ENCODE peak calls at places on chromosomes 7 and 10, in ten cellular contexts. One of them, this sample, is unnamed.

GRCh38 chr7:114784177-114784576 is 137.7 kb upstream of the MDFIC start:
- DNase-seq in thoracic aorta: no peak
- DNase-seq in AG09309: no peak
- DNase-seq in NCI-H748 treated with DMSO at 0.1 percent for 48 hours: no peak
- DNase-seq in bronchial epithelial cell: no peak
- DNase-seq in brain microvascular endothelial cell: no peak
- DNase-seq in GM12892: no peak
- DNase-seq in fibroblast of pulmonary artery: no peak
- DNase-seq in SW480: no peak
- DNase-seq in psoas muscle: no peak
- DNase-seq in this sample: no peak

GRCh38 chr7:45174966-45175765 is 17.6 kb downstream of the RAMP3 start:
- DNase-seq in thoracic aorta: no peak
- DNase-seq in AG09309: no peak
- DNase-seq in NCI-H748 treated with DMSO at 0.1 percent for 48 hours: no peak
- DNase-seq in bronchial epithelial cell: no peak
- DNase-seq in brain microvascular endothelial cell: no peak
- DNase-seq in GM12892: no peak
- DNase-seq in fibroblast of pulmonary artery: no peak
- DNase-seq in SW480: no peak
- DNase-seq in psoas muscle: peak; percentile 31
- DNase-seq in this sample: no peak

GRCh38 chr10:118459642-118460193 is 117.6 kb upstream of the FAM204A start:
- DNase-seq in thoracic aorta: no peak
- DNase-seq in AG09309: peak; percentile 3
- DNase-seq in NCI-H748 treated with DMSO at 0.1 percent for 48 hours: peak; percentile 36
- DNase-seq in bronchial epithelial cell: peak; percentile 65
- DNase-seq in brain microvascular endothelial cell: peak; percentile 67
- DNase-seq in GM12892: peak; percentile 2
- DNase-seq in fibroblast of pulmonary artery: peak; percentile 66
- DNase-seq in SW480: peak; percentile 80
- DNase-seq in psoas muscle: peak; percentile 55
- DNase-seq in this sample: peak; percentile 20

GRCh38 chr10:17817316-17817715 is 8.2 kb downstream of the MRC1 start:
- DNase-seq in thoracic aorta: no peak
- DNase-seq in AG09309: no peak
- DNase-seq in NCI-H748 treated with DMSO at 0.1 percent for 48 hours: no peak
- DNase-seq in bronchial epithelial cell: no peak
- DNase-seq in brain microvascular endothelial cell: no peak
- DNase-seq in GM12892: no peak
- DNase-seq in fibroblast of pulmonary artery: no peak
- DNase-seq in SW480: no peak
- DNase-seq in psoas muscle: no peak
- DNase-seq in this sample: no peak

GRCh38 chr7:155785536-155785935 is 26.7 kb downstream of the SHH start:
- DNase-seq in thoracic aorta: no peak
- DNase-seq in AG09309: no peak
- DNase-seq in NCI-H748 treated with DMSO at 0.1 percent for 48 hours: no peak
- DNase-seq in bronchial epithelial cell: no peak
- DNase-seq in brain microvascular endothelial cell: peak; percentile 54
- DNase-seq in GM12892: no peak
- DNase-seq in fibroblast of pulmonary artery: no peak
- DNase-seq in SW480: no peak
- DNase-seq in psoas muscle: no peak
- DNase-seq in this sample: no peak

GRCh38 chr7:27170936-27171635 is 3.0 kb downstream of the HOXA10 start:
- DNase-seq in thoracic aorta: no peak
- DNase-seq in AG09309: no peak
- DNase-seq in NCI-H748 treated with DMSO at 0.1 percent for 48 hours: no peak
- DNase-seq in bronchial epithelial cell: no peak
- DNase-seq in brain microvascular endothelial cell: no peak
- DNase-seq in GM12892: no peak
- DNase-seq in fibroblast of pulmonary artery: no peak
- DNase-seq in SW480: peak; percentile 58
- DNase-seq in psoas muscle: peak; percentile 75
- DNase-seq in this sample: no peak

GRCh38 chr10:97937928-97938327 is 88.3 kb downstream of the GOLGA7B start:
- DNase-seq in thoracic aorta: no peak
- DNase-seq in AG09309: no peak
- DNase-seq in NCI-H748 treated with DMSO at 0.1 percent for 48 hours: no peak
- DNase-seq in bronchial epithelial cell: no peak
- DNase-seq in brain microvascular endothelial cell: no peak
- DNase-seq in GM12892: no peak
- DNase-seq in fibroblast of pulmonary artery: no peak
- DNase-seq in SW480: no peak
- DNase-seq in psoas muscle: no peak
- DNase-seq in this sample: no peak

GRCh38 chr10:127577376-127577775 is 28.3 kb downstream of the NPS start:
- DNase-seq in thoracic aorta: no peak
- DNase-seq in AG09309: no peak
- DNase-seq in NCI-H748 treated with DMSO at 0.1 percent for 48 hours: peak; percentile 11
- DNase-seq in bronchial epithelial cell: peak; percentile 21
- DNase-seq in brain microvascular endothelial cell: no peak
- DNase-seq in GM12892: no peak
- DNase-seq in fibroblast of pulmonary artery: peak; percentile 14
- DNase-seq in SW480: peak; percentile 29
- DNase-seq in psoas muscle: no peak
- DNase-seq in this sample: no peak

GRCh38 chr7:156005202-156005821 is 193.0 kb upstream of the SHH start:
- DNase-seq in thoracic aorta: no peak
- DNase-seq in AG09309: no peak
- DNase-seq in NCI-H748 treated with DMSO at 0.1 percent for 48 hours: no peak
- DNase-seq in bronchial epithelial cell: no peak
- DNase-seq in brain microvascular endothelial cell: no peak
- DNase-seq in GM12892: no peak
- DNase-seq in fibroblast of pulmonary artery: no peak
- DNase-seq in SW480: no peak
- DNase-seq in psoas muscle: no peak
- DNase-seq in this sample: no peak

GRCh38 chr7:128814496-128814895 is 15.7 kb upstream of the FLNC start:
- DNase-seq in thoracic aorta: no peak
- DNase-seq in AG09309: no peak
- DNase-seq in NCI-H748 treated with DMSO at 0.1 percent for 48 hours: no peak
- DNase-seq in bronchial epithelial cell: no peak
- DNase-seq in brain microvascular endothelial cell: no peak
- DNase-seq in GM12892: no peak
- DNase-seq in fibroblast of pulmonary artery: no peak
- DNase-seq in SW480: no peak
- DNase-seq in psoas muscle: no peak
- DNase-seq in this sample: no peak

GRCh38 chr7:476736-477360 is 42.8 kb downstream of the PDGFA start:
- DNase-seq in thoracic aorta: no peak
- DNase-seq in AG09309: no peak
- DNase-seq in NCI-H748 treated with DMSO at 0.1 percent for 48 hours: no peak
- DNase-seq in bronchial epithelial cell: no peak
- DNase-seq in brain microvascular endothelial cell: no peak
- DNase-seq in GM12892: no peak
- DNase-seq in fibroblast of pulmonary artery: no peak
- DNase-seq in SW480: no peak
- DNase-seq in psoas muscle: peak; percentile 22
- DNase-seq in this sample: no peak

GRCh38 chr7:150311711-150312110 is 11.4 kb upstream of the LRRC61 start:
- DNase-seq in thoracic aorta: no peak
- DNase-seq in AG09309: no peak
- DNase-seq in NCI-H748 treated with DMSO at 0.1 percent for 48 hours: no peak
- DNase-seq in bronchial epithelial cell: no peak
- DNase-seq in brain microvascular endothelial cell: no peak
- DNase-seq in GM12892: no peak
- DNase-seq in fibroblast of pulmonary artery: no peak
- DNase-seq in SW480: no peak
- DNase-seq in psoas muscle: no peak
- DNase-seq in this sample: no peak

GRCh38 chr7:151351027-151351426 is 9.4 kb downstream of the NUB1 start:
- DNase-seq in thoracic aorta: no peak
- DNase-seq in AG09309: no peak
- DNase-seq in NCI-H748 treated with DMSO at 0.1 percent for 48 hours: no peak
- DNase-seq in bronchial epithelial cell: no peak
- DNase-seq in brain microvascular endothelial cell: no peak
- DNase-seq in GM12892: no peak
- DNase-seq in fibroblast of pulmonary artery: no peak
- DNase-seq in SW480: no peak
- DNase-seq in psoas muscle: no peak
- DNase-seq in this sample: no peak

GRCh38 chr7:83964318-83964717 is 230.3 kb downstream of the SEMA3A start:
- DNase-seq in thoracic aorta: no peak
- DNase-seq in AG09309: no peak
- DNase-seq in NCI-H748 treated with DMSO at 0.1 percent for 48 hours: no peak
- DNase-seq in bronchial epithelial cell: no peak
- DNase-seq in brain microvascular endothelial cell: no peak
- DNase-seq in GM12892: no peak
- DNase-seq in fibroblast of pulmonary artery: no peak
- DNase-seq in SW480: no peak
- DNase-seq in psoas muscle: no peak
- DNase-seq in this sample: no peak

GRCh38 chr7:30979027-30979426 is 15.3 kb downstream of the GHRHR start:
- DNase-seq in thoracic aorta: no peak
- DNase-seq in AG09309: no peak
- DNase-seq in NCI-H748 treated with DMSO at 0.1 percent for 48 hours: no peak
- DNase-seq in bronchial epithelial cell: no peak
- DNase-seq in brain microvascular endothelial cell: no peak
- DNase-seq in GM12892: no peak
- DNase-seq in fibroblast of pulmonary artery: no peak
- DNase-seq in SW480: no peak
- DNase-seq in psoas muscle: no peak
- DNase-seq in this sample: no peak

GRCh38 chr10:116796910-116797513 is 52.3 kb upstream of the ENO4 start:
- DNase-seq in thoracic aorta: no peak
- DNase-seq in AG09309: peak; percentile 20
- DNase-seq in NCI-H748 treated with DMSO at 0.1 percent for 48 hours: peak; percentile 28
- DNase-seq in bronchial epithelial cell: peak; percentile 48
- DNase-seq in brain microvascular endothelial cell: peak; percentile 52
- DNase-seq in GM12892: peak; percentile 58
- DNase-seq in fibroblast of pulmonary artery: peak; percentile 76
- DNase-seq in SW480: peak; percentile 70
- DNase-seq in psoas muscle: peak; percentile 76
- DNase-seq in this sample: peak; percentile 60

GRCh38 chr7:136914016-136914415 is 45.6 kb downstream of the CHRM2 start:
- DNase-seq in thoracic aorta: no peak
- DNase-seq in AG09309: no peak
- DNase-seq in NCI-H748 treated with DMSO at 0.1 percent for 48 hours: no peak
- DNase-seq in bronchial epithelial cell: peak; percentile 1
- DNase-seq in brain microvascular endothelial cell: no peak
- DNase-seq in GM12892: no peak
- DNase-seq in fibroblast of pulmonary artery: no peak
- DNase-seq in SW480: no peak
- DNase-seq in psoas muscle: no peak
- DNase-seq in this sample: no peak

GRCh38 chr10:95475827-95476481 is 85.2 kb downstream of the SORBS1 start:
- DNase-seq in thoracic aorta: no peak
- DNase-seq in AG09309: no peak
- DNase-seq in NCI-H748 treated with DMSO at 0.1 percent for 48 hours: no peak
- DNase-seq in bronchial epithelial cell: no peak
- DNase-seq in brain microvascular endothelial cell: no peak
- DNase-seq in GM12892: no peak
- DNase-seq in fibroblast of pulmonary artery: no peak
- DNase-seq in SW480: peak; percentile 30
- DNase-seq in psoas muscle: peak; percentile 73
- DNase-seq in this sample: no peak

GRCh38 chr7:33432825-33433224 is 303.5 kb downstream of the BBS9 start:
- DNase-seq in thoracic aorta: no peak
- DNase-seq in AG09309: no peak
- DNase-seq in NCI-H748 treated with DMSO at 0.1 percent for 48 hours: no peak
- DNase-seq in bronchial epithelial cell: peak; percentile 80
- DNase-seq in brain microvascular endothelial cell: no peak
- DNase-seq in GM12892: no peak
- DNase-seq in fibroblast of pulmonary artery: no peak
- DNase-seq in SW480: no peak
- DNase-seq in psoas muscle: no peak
- DNase-seq in this sample: no peak

GRCh38 chr7:91883676-91884362 is 3.3 kb upstream of the MTERF1 start:
- DNase-seq in thoracic aorta: no peak
- DNase-seq in AG09309: no peak
- DNase-seq in NCI-H748 treated with DMSO at 0.1 percent for 48 hours: no peak
- DNase-seq in bronchial epithelial cell: no peak
- DNase-seq in brain microvascular endothelial cell: no peak
- DNase-seq in GM12892: no peak
- DNase-seq in fibroblast of pulmonary artery: no peak
- DNase-seq in SW480: no peak
- DNase-seq in psoas muscle: no peak
- DNase-seq in this sample: no peak

GRCh38 chr7:20152511-20152910 is 64.7 kb downstream of the MACC1 start:
- DNase-seq in thoracic aorta: no peak
- DNase-seq in AG09309: no peak
- DNase-seq in NCI-H748 treated with DMSO at 0.1 percent for 48 hours: no peak
- DNase-seq in bronchial epithelial cell: peak; percentile 77
- DNase-seq in brain microvascular endothelial cell: no peak
- DNase-seq in GM12892: no peak
- DNase-seq in fibroblast of pulmonary artery: no peak
- DNase-seq in SW480: no peak
- DNase-seq in psoas muscle: no peak
- DNase-seq in this sample: no peak

GRCh38 chr7:44150466-44150832 is 9.3 kb upstream of the MYL7 start:
- DNase-seq in thoracic aorta: no peak
- DNase-seq in AG09309: no peak
- DNase-seq in NCI-H748 treated with DMSO at 0.1 percent for 48 hours: no peak
- DNase-seq in bronchial epithelial cell: no peak
- DNase-seq in brain microvascular endothelial cell: no peak
- DNase-seq in GM12892: no peak
- DNase-seq in fibroblast of pulmonary artery: no peak
- DNase-seq in SW480: no peak
- DNase-seq in psoas muscle: no peak
- DNase-seq in this sample: no peak

GRCh38 chr7:158702944-158703343 is 1.7 kb downstream of the NCAPG2 start:
- DNase-seq in thoracic aorta: no peak
- DNase-seq in AG09309: no peak
- DNase-seq in NCI-H748 treated with DMSO at 0.1 percent for 48 hours: no peak
- DNase-seq in bronchial epithelial cell: no peak
- DNase-seq in brain microvascular endothelial cell: no peak
- DNase-seq in GM12892: no peak
- DNase-seq in fibroblast of pulmonary artery: no peak
- DNase-seq in SW480: no peak
- DNase-seq in psoas muscle: no peak
- DNase-seq in this sample: no peak

GRCh38 chr7:1004018-1004880 is 21.3 kb downstream of the CYP2W1 start:
- DNase-seq in thoracic aorta: no peak
- DNase-seq in AG09309: no peak
- DNase-seq in NCI-H748 treated with DMSO at 0.1 percent for 48 hours: no peak
- DNase-seq in bronchial epithelial cell: no peak
- DNase-seq in brain microvascular endothelial cell: no peak
- DNase-seq in GM12892: no peak
- DNase-seq in fibroblast of pulmonary artery: no peak
- DNase-seq in SW480: no peak
- DNase-seq in psoas muscle: no peak
- DNase-seq in this sample: no peak